ENCODE peak calls at places on chromosomes 4 and X, in eight cellular contexts. N is tibial nerve, E is GM10248, Q is MV-4-11, F is activated T-cell treated with anti-CD3 and anti-CD28 coated beads for 1 hour, I is fibroblast of the conjunctiva, G is NCI-H1930, C is GM13976. T is an unnamed sample.

GRCh38 chr4:105140684-105141490 is 5.8 kb upstream of the TET2 start:
- DNase-seq in N (peak), I (no peak), F (peak), C (no peak), G (no peak), E (no peak), Q (no peak), T (peak)

GRCh38 chrX:95057341-95057740 is 1383.3 kb downstream of the FAM133A start:
- DNase-seq in C (no peak), Q (no peak), G (no peak), I (no peak), F (no peak), E (no peak), N (no peak), T (no peak)

GRCh38 chr4:76305033-76305687 is 1.4 kb upstream of the STBD1 start:
- DNase-seq in I (no peak), C (no peak), N (no peak), E (no peak), Q (no peak), G (no peak), F (no peak), T (no peak)

GRCh38 chr4:123317211-123317610 is 79.4 kb upstream of the SPRY1 start:
- DNase-seq in G (no peak), E (no peak), N (no peak), I (no peak), Q (no peak), C (no peak), F (no peak), T (no peak)

GRCh38 chr4:111464251-111465045 is 680.8 kb upstream of the FAM241A start:
- DNase-seq in G (no peak), E (no peak), C (no peak), Q (no peak), I (peak), F (no peak), N (no peak), T (no peak)

GRCh38 chr4:164596318-164596878 is 157.5 kb upstream of the SMIM31 start:
- DNase-seq in G (no peak), F (no peak), I (no peak), E (no peak), C (no peak), N (no peak), Q (no peak), T (peak)

GRCh38 chr4:14110407-14110806 is 482.9 kb upstream of the BOD1L1 start:
- DNase-seq in N (no peak), F (no peak), E (no peak), I (peak), C (no peak), G (no peak), Q (no peak), T (no peak)

GRCh38 chrX:153845842-153846241 is 15.5 kb upstream of the PDZD4 start:
- DNase-seq in C (no peak), G (no peak), F (no peak), N (no peak), Q (no peak), E (no peak), I (no peak), T (no peak)

GRCh38 chr4:184506527-184507121 is 32.3 kb upstream of the IRF2 start:
- DNase-seq in Q (peak), G (no peak), E (peak), F (no peak), C (peak), I (no peak), N (no peak), T (no peak)

GRCh38 chr4:74661427-74662171 is 132.7 kb downstream of the BTC start:
- DNase-seq in N (no peak), F (no peak), C (no peak), I (no peak), G (no peak), E (no peak), Q (no peak), T (no peak)

GRCh38 chr4:135277116-135277979 is 1075.8 kb upstream of the PABPC4L start:
- DNase-seq in G (no peak), I (no peak), C (no peak), Q (no peak), N (no peak), E (no peak), F (no peak), T (no peak)

GRCh38 chrX:16934212-16934611 is 12.2 kb upstream of the REPS2 start:
- DNase-seq in Q (no peak), F (no peak), N (no peak), I (no peak), E (no peak), C (no peak), G (no peak), T (no peak)

GRCh38 chr4:13537011-13537831 is 7.1 kb downstream of the NKX3-2 start:
- DNase-seq in G (no peak), F (no peak), E (peak), N (no peak), C (peak), Q (peak), I (no peak), T (no peak)

GRCh38 chrX:53678667-53679066 is 7.9 kb downstream of the HUWE1 start:
- DNase-seq in N (no peak), F (no peak), G (no peak), C (no peak), I (no peak), E (no peak), Q (peak), T (no peak)

GRCh38 chrX:24607616-24608015 is 39.5 kb downstream of the PCYT1B start:
- DNase-seq in I (no peak), F (no peak), N (no peak), Q (no peak), C (no peak), E (no peak), G (no peak), T (no peak)

GRCh38 chr4:8542776-8543525 is 37.2 kb upstream of the GPR78 start:
- DNase-seq in G (no peak), C (no peak), N (no peak), Q (no peak), E (no peak), F (no peak), I (no peak), T (no peak)

GRCh38 chr4:77899607-77900006 is 37.0 kb downstream of the MRPL1 start:
- DNase-seq in C (no peak), E (no peak), N (no peak), F (no peak), G (no peak), Q (peak), I (no peak), T (no peak)

GRCh38 chrX:112840382-112841113 is at the start of gene AMOT:
- DNase-seq in I (peak), C (peak), G (peak), F (peak), Q (peak), N (peak), E (peak), T (peak)

GRCh38 chrX:154016366-154017076 is 3.2 kb downstream of the IRAK1 start:
- DNase-seq in C (no peak), I (no peak), F (no peak), E (no peak), Q (no peak), N (no peak), G (no peak), T (no peak)

GRCh38 chrX:56797966-56798711 is 69.1 kb downstream of the NBDY start:
- DNase-seq in E (no peak), C (no peak), F (no peak), I (no peak), Q (peak), G (no peak), N (no peak), T (no peak)

GRCh38 chr4:64781737-64782326 is 372.6 kb upstream of the TECRL start:
- DNase-seq in Q (no peak), C (peak), N (no peak), G (no peak), I (peak), F (no peak), E (no peak), T (peak)

GRCh38 chr4:1775731-1776500 is 17.2 kb upstream of the FGFR3 start:
- DNase-seq in I (no peak), N (no peak), C (no peak), E (no peak), G (no peak), F (no peak), Q (peak), T (no peak)

GRCh38 chrX:22603060-22603459 is 330.3 kb downstream of the CBLL2 start:
- DNase-seq in N (no peak), C (no peak), E (no peak), I (no peak), G (no peak), F (no peak), Q (no peak), T (no peak)

GRCh38 chr4:106095408-106095807 is 200.1 kb downstream of the NPNT start:
- DNase-seq in E (no peak), F (no peak), C (no peak), G (no peak), Q (no peak), I (no peak), N (no peak), T (no peak)

GRCh38 chrX:789096-789495 is 158.5 kb downstream of the SHOX start:
- DNase-seq in Q (no peak), G (no peak), F (no peak), E (no peak), N (no peak), C (no peak), I (no peak), T (no peak)

GRCh38 chr4:85166318-85166717 is 199.8 kb upstream of the WDFY3 start:
- DNase-seq in G (no peak), C (no peak), N (no peak), E (no peak), I (no peak), F (no peak), Q (no peak), T (peak)

GRCh38 chrX:2501246-2502102 is 698 bp upstream of the DHRSX start:
- DNase-seq in E (no peak), C (peak), F (no peak), N (no peak), G (no peak), Q (no peak), I (no peak), T (peak)

GRCh38 chr4:110128092-110128989 is 70.1 kb downstream of the ELOVL6 start:
- DNase-seq in E (no peak), F (no peak), N (no peak), Q (no peak), G (no peak), C (no peak), I (no peak), T (peak)

GRCh38 chrX:116749943-116750342 is 287.2 kb upstream of the CT83 start:
- DNase-seq in I (peak), N (no peak), E (no peak), F (no peak), C (no peak), G (no peak), Q (no peak), T (no peak)

GRCh38 chrX:39682778-39683177 is 415.0 kb downstream of the BCOR start:
- DNase-seq in Q (peak), N (no peak), G (no peak), E (no peak), F (no peak), C (no peak), I (no peak), T (no peak)

GRCh38 chr4:88526221-88526815 is 2.7 kb upstream of the PYURF start:
- DNase-seq in Q (no peak), F (no peak), I (no peak), G (no peak), N (no peak), E (peak), C (peak), T (no peak)

GRCh38 chr4:145709336-145709735 is 29.4 kb downstream of the C4orf51 start:
- DNase-seq in G (no peak), C (no peak), F (no peak), Q (no peak), N (no peak), I (no peak), E (no peak), T (no peak)

GRCh38 chrX:63664741-63665140 is 120.3 kb downstream of the ARHGEF9 start:
- DNase-seq in I (no peak), Q (no peak), E (no peak), F (no peak), G (no peak), N (no peak), C (no peak), T (no peak)

GRCh38 chr4:41882622-41883347 is 52.4 kb upstream of the TMEM33 start:
- DNase-seq in Q (no peak), N (peak), I (no peak), C (peak), E (peak), G (no peak), F (peak), T (peak)

GRCh38 chr4:103375278-103375677 is 177.1 kb upstream of the CENPE start:
- DNase-seq in C (no peak), E (no peak), I (peak), N (no peak), Q (no peak), F (no peak), G (no peak), T (no peak)

GRCh38 chrX:105299286-105299685 is 78.8 kb upstream of the TEX13A start:
- DNase-seq in Q (no peak), N (no peak), E (no peak), G (no peak), F (no peak), C (no peak), I (no peak), T (no peak)

GRCh38 chr4:63526251-63526650 is 883.0 kb downstream of the TECRL start:
- DNase-seq in G (no peak), C (no peak), N (no peak), Q (no peak), E (no peak), F (no peak), I (no peak), T (no peak)